ENCODE peak calls at places on chromosome 7, in seven cellular contexts. N is AG09309, B is astrocyte of the cerebellum, K is endodermal cell, U is lower leg skin, X is left ventricle myocardium inferior, V is IMR-90. G is an unnamed sample.

GRCh38 chr7:97771576-97771975 is 39.7 kb downstream of the TAC1 start:
- DNase-seq in N (no peak), B (no peak), K (no peak), U (no peak), X (no peak), V (no peak), G (no peak)

GRCh38 chr7:137656227-137656849 is 190.4 kb downstream of the DGKI start:
- DNase-seq in N (peak), B (peak), K (peak), U (peak), X (peak), V (peak), G (peak)

GRCh38 chr7:116432517-116432916 is 67.0 kb upstream of the CAV2 start:
- DNase-seq in N (no peak), B (no peak), K (no peak), U (no peak), X (no peak), V (no peak), G (no peak)

GRCh38 chr7:23222439-23223045 is 24.0 kb upstream of the GPNMB start:
- DNase-seq in N (no peak), B (no peak), K (no peak), U (peak), X (no peak), V (no peak), G (peak)

GRCh38 chr7:137923380-137923779 is 76.6 kb upstream of the DGKI start:
- DNase-seq in N (no peak), B (no peak), K (no peak), U (no peak), X (no peak), V (peak), G (no peak)

GRCh38 chr7:2478800-2479199 is 2.6 kb upstream of the GRIFIN start:
- DNase-seq in N (no peak), B (no peak), K (peak), U (no peak), X (no peak), V (no peak), G (no peak)

GRCh38 chr7:31098606-31099360 is 46.7 kb downstream of the ADCYAP1R1 start:
- DNase-seq in N (no peak), B (no peak), K (peak), U (peak), X (no peak), V (no peak), G (no peak)

GRCh38 chr7:121126801-121127534 is 138.5 kb downstream of the CPED1 start:
- DNase-seq in N (no peak), B (peak), K (no peak), U (no peak), X (no peak), V (peak), G (no peak)

GRCh38 chr7:13897825-13898224 is 91.6 kb downstream of the ETV1 start:
- DNase-seq in N (no peak), B (no peak), K (no peak), U (no peak), X (no peak), V (peak), G (no peak)

GRCh38 chr7:45456747-45457146 is 117.4 kb upstream of the ADCY1 start:
- DNase-seq in N (no peak), B (peak), K (no peak), U (no peak), X (no peak), V (no peak), G (no peak)

GRCh38 chr7:106139253-106140251 is 27.4 kb upstream of the SYPL1 start:
- DNase-seq in N (no peak), B (no peak), K (no peak), U (no peak), X (no peak), V (peak), G (no peak)

GRCh38 chr7:5406957-5407930 is 16.4 kb downstream of the TNRC18 start:
- DNase-seq in N (no peak), B (peak), K (peak), U (no peak), X (no peak), V (no peak), G (no peak)

GRCh38 chr7:90274161-90274560 is 29.2 kb downstream of the CFAP69 start:
- DNase-seq in N (no peak), B (no peak), K (no peak), U (no peak), X (no peak), V (no peak), G (no peak)

GRCh38 chr7:129168219-129168991 is 20.0 kb upstream of the SMO start:
- DNase-seq in N (no peak), B (no peak), K (peak), U (no peak), X (no peak), V (no peak), G (no peak)

GRCh38 chr7:25389489-25390106 is 161.3 kb upstream of the NPVF start:
- DNase-seq in N (no peak), B (peak), K (no peak), U (no peak), X (no peak), V (peak), G (peak)

GRCh38 chr7:73539709-73540108 is 17.6 kb upstream of the BAZ1B start:
- DNase-seq in N (no peak), B (no peak), K (no peak), U (no peak), X (no peak), V (no peak), G (no peak)

GRCh38 chr7:116930156-116930913 is 23.0 kb upstream of the ST7 start:
- DNase-seq in N (peak), B (peak), K (peak), U (peak), X (peak), V (peak), G (peak)

GRCh38 chr7:6436385-6436685 is 11.4 kb downstream of the DAGLB start:
- DNase-seq in N (no peak), B (no peak), K (no peak), U (no peak), X (no peak), V (no peak), G (no peak)

GRCh38 chr7:151064993-151065392 is 5.6 kb downstream of the SLC4A2 start:
- DNase-seq in N (no peak), B (no peak), K (no peak), U (no peak), X (no peak), V (no peak), G (no peak)

GRCh38 chr7:113060100-113060499 is 26.5 kb downstream of the GPR85 start:
- DNase-seq in N (no peak), B (no peak), K (no peak), U (no peak), X (no peak), V (no peak), G (no peak)

GRCh38 chr7:70583965-70584883 is 547.7 kb upstream of the GALNT17 start:
- DNase-seq in N (no peak), B (no peak), K (peak), U (no peak), X (no peak), V (no peak), G (no peak)

GRCh38 chr7:157658851-157659412 is 322.1 kb downstream of the DNAJB6 start:
- DNase-seq in N (no peak), B (no peak), K (peak), U (peak), X (no peak), V (no peak), G (no peak)

GRCh38 chr7:157653827-157654207 is 317.0 kb downstream of the DNAJB6 start:
- DNase-seq in N (no peak), B (no peak), K (no peak), U (no peak), X (no peak), V (no peak), G (no peak)

GRCh38 chr7:157654350-157654749 is 317.5 kb downstream of the DNAJB6 start:
- DNase-seq in N (no peak), B (no peak), K (no peak), U (peak), X (no peak), V (no peak), G (no peak)

GRCh38 chr7:157657741-157658740 is 321.2 kb downstream of the DNAJB6 start:
- DNase-seq in N (no peak), B (no peak), K (peak), U (peak), X (no peak), V (no peak), G (no peak)

GRCh38 chr7:157656195-157656769 is 319.5 kb downstream of the DNAJB6 start:
- DNase-seq in N (no peak), B (no peak), K (peak), U (peak), X (no peak), V (no peak), G (no peak)
- TF ChIP-seq CTCF in N (no peak), B (no peak), K (no peak), U (no peak), X (no peak), V (no peak), G (no peak)

GRCh38 chr7:49479936-49480544 is 293.4 kb upstream of the VWC2 start:
- DNase-seq in N (no peak), B (no peak), K (no peak), U (no peak), X (no peak), V (no peak), G (no peak)
- TF ChIP-seq CTCF in N (no peak), B (no peak), K (no peak), U (no peak), X (no peak), V (no peak), G (no peak)

GRCh38 chr7:131543298-131543697 is 13.1 kb downstream of the PODXL start:
- DNase-seq in N (no peak), B (no peak), K (no peak), U (no peak), X (no peak), V (no peak), G (no peak)

GRCh38 chr7:131546126-131546525 is 10.3 kb downstream of the PODXL start:
- DNase-seq in N (no peak), B (no peak), K (peak), U (no peak), X (no peak), V (no peak), G (peak)

GRCh38 chr7:131544021-131544420 is 12.4 kb downstream of the PODXL start:
- DNase-seq in N (no peak), B (no peak), K (no peak), U (no peak), X (no peak), V (no peak), G (no peak)

GRCh38 chr7:131546583-131547111 is 9.8 kb downstream of the PODXL start:
- DNase-seq in N (no peak), B (no peak), K (peak), U (no peak), X (no peak), V (no peak), G (peak)

DNA sequence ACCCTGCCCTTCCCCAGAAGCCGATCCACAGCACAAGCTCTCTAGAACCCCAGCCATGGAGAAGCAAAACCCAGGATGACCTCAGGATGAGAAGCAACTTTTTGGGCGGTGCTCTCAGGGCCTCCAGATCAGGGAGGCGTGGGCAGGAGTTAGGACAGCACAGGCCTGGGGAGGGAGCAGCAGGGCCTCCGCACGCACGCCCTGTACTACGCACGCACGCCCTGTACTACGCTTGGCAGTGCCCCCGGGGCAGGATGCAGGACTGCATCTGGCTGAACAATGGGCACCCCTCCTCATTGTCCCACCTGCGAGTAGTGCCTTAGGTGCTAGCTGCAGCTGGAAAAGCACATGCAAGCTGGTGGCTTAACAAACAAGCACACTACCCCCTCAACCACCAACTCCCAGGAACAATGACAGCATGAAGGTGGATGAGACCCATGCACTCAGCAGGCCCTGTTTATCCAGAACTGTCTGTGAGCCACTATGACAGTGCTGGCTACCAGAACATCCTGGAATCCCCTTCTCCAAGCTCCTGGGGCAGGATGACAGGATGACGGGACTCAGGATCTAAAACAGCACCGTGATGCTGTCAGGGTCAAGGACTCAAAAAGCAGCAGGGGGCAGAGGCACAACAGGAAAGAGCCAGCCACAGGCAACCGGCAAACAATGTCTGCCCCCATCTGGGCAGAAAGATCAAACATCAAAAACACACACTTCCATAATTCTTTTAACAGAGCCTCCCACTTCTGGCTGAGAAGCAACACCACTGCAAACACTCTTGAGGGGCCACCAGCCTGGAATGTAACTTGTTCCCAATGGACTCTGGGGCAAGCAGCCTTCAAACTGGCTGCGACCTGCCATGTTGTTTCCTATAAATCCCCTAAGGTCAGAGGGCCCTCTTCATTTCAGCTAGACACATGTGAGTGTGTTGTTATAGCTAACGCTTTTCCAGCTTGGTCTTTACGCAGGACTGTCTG is 11.7 kb downstream of the PODXL start:
- DNase-seq in N (no peak), B (no peak), K (peak), U (no peak), X (no peak), V (peak), G (no peak)
- TF ChIP-seq CTCF in N (peak), B (no peak), K (peak), U (no peak), X (peak), V (peak), G (no peak)

GRCh38 chr7:81499262-81500116 is 270.4 kb downstream of the HGF start:
- DNase-seq in N (peak), B (peak), K (peak), U (no peak), X (no peak), V (peak), G (peak)

GRCh38 chr7:81503771-81504170 is 266.1 kb downstream of the HGF start:
- DNase-seq in N (no peak), B (no peak), K (no peak), U (no peak), X (no peak), V (no peak), G (no peak)

GRCh38 chr7:81503321-81503720 is 266.5 kb downstream of the HGF start:
- DNase-seq in N (no peak), B (no peak), K (no peak), U (no peak), X (no peak), V (no peak), G (no peak)

GRCh38 chr7:81500631-81501030 is 269.2 kb downstream of the HGF start:
- DNase-seq in N (no peak), B (no peak), K (no peak), U (no peak), X (no peak), V (no peak), G (no peak)

DNA sequence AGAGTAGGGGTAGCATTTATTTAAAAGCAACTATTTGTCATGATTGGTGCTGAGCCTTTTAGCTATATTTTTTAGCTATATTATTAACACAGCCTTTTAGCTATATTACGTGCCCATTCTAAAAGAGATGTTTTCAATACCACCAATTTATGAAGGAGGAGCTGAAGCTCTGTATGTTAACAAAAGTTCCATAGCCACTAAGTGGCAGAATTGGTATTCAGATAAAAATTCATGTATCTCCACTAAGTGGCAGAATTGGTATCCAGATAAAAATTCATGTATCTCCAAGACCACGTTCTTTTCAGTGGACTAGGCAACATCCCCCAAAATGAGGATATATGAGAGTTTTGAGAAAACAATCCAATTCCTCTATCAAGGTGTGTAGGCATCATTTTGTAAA is 268.6 kb downstream of the HGF start:
- DNase-seq in N (no peak), B (peak), K (no peak), U (no peak), X (no peak), V (peak), G (no peak)
- TF ChIP-seq CTCF in N (peak), B (peak), K (no peak), U (no peak), X (peak), V (peak), G (no peak)

GRCh38 chr7:77822269-77822668 is 23.7 kb downstream of the PHTF2 start:
- DNase-seq in N (no peak), B (no peak), K (no peak), U (no peak), X (no peak), V (no peak), G (no peak)
- TF ChIP-seq CTCF in N (no peak), B (no peak), K (no peak), U (no peak), X (no peak), V (no peak), G (no peak)

DNA sequence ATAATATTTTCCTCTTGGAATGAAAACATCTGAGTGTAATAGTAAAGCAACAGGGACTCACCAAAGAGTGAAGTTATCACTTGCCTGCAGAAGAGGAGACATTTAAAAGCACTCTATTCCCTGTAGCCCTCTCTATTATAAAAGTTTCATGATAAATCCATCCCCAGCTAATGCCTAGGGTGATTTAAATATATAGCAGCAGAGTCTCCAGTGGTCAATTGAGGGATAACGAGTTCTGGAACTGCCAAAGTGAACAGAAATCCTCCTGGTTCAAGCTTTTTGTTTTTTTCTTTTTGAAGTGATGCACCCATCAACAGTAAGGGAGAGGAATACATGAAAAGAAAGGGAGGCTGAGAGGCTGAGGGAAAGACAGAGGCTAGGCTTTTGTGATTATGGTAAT is 87.3 kb downstream of the EVX1 start:
- DNase-seq in N (no peak), B (no peak), K (no peak), U (no peak), X (no peak), V (no peak), G (no peak)
- TF ChIP-seq CTCF in N (peak), B (no peak), K (peak), U (no peak), X (peak), V (no peak), G (peak)

DNA sequence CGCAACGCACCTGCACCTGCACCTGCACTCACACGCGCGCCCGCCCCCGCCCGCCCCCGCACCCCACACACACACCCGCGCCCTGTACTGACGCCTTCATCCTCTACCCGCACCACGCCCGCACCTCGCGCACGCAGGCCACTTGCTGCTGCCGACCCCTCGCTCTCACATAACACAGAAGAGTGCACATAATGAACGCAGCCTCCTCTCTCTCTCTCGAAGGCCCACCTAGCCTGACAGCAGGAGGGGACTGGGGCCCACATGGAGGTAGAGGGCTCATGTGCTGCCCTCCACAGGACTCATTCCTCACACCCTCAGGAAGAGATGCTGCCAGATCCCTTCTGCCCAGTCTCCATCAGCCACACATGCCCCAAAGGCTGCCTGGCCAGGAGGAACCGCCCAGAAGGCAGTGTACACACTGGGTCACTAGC is 432 bp upstream of the CAMK2B start:
- DNase-seq in N (no peak), B (no peak), K (peak), U (no peak), X (no peak), V (no peak), G (no peak)
- TF ChIP-seq CTCF in N (no peak), B (no peak), K (peak), U (no peak), X (peak), V (no peak), G (no peak)

G was measured in Calu3.